ENCODE peak calls at places on chromosomes 7 and 10, in eight cellular contexts. V is CD8-positive, alpha-beta T cell; Q is lung; Z is CD4-positive, alpha-beta T cell; K is GM10248; R is nephron progenitor cell; J is fibroblast of pulmonary artery; F is A549. D is an unnamed sample.

GRCh38 chr10:24272374-24272773 is 63.4 kb downstream of the KIAA1217 start:
- DNase-seq in V (no peak), J (no peak), Z (no peak), K (no peak), F (no peak), R (no peak), Q (no peak), D (no peak)

GRCh38 chr7:111074071-111074771 is 16.7 kb upstream of the LRRN3 start:
- DNase-seq in Z (no peak), J (no peak), Q (no peak), K (peak; percentile 14), R (no peak), F (no peak), V (no peak), D (no peak)

GRCh38 chr7:80584778-80585177 is 53.7 kb upstream of the CD36 start:
- DNase-seq in K (no peak), Z (no peak), J (peak; percentile 91), V (no peak), F (no peak), R (no peak), Q (peak; percentile 40), D (no peak)

GRCh38 chr7:40538281-40538680 is 403.5 kb downstream of the SUGCT start:
- DNase-seq in Z (no peak), R (no peak), V (no peak), K (no peak), F (no peak), Q (no peak), J (peak; percentile 40), D (no peak)

GRCh38 chr10:1368772-1369171 is 312.6 kb downstream of the WDR37 start:
- DNase-seq in J (no peak), K (peak; percentile 66), R (peak; percentile 70), V (no peak), Q (no peak), Z (no peak), F (peak; percentile 64), D (no peak)

GRCh38 chr7:116763647-116764046 is 91.7 kb downstream of the MET start:
- DNase-seq in F (no peak), Q (no peak), K (no peak), R (no peak), V (no peak), Z (no peak), J (no peak), D (no peak)

GRCh38 chr10:117373848-117374505 is 1.3 kb downstream of the PDZD8 start:
- DNase-seq in V (no peak), R (peak; percentile 36), J (peak; percentile 60), Z (peak; percentile 15), K (peak; percentile 32), F (peak; percentile 33), Q (peak; percentile 49), D (no peak)

GRCh38 chr7:5596046-5596895 is 172.6 kb upstream of the TNRC18 start:
- DNase-seq in J (peak; percentile 94), F (peak; percentile 84), R (peak; percentile 70), K (peak; percentile 80), Z (peak; percentile 46), V (peak; percentile 51), Q (peak; percentile 71), D (no peak)

GRCh38 chr7:110090113-110090820 is 1000.7 kb upstream of the LRRN3 start:
- DNase-seq in R (no peak), V (no peak), Q (no peak), K (peak; percentile 18), J (peak; percentile 31), Z (no peak), F (no peak), D (no peak)

GRCh38 chr10:120262857-120263547 is 194.0 kb upstream of the PLPP4 start:
- DNase-seq in K (no peak), R (no peak), Q (no peak), J (no peak), V (no peak), F (no peak), Z (no peak), D (no peak)

GRCh38 chr7:137243741-137244140 is 99.8 kb downstream of the PTN start:
- DNase-seq in F (no peak), V (no peak), Q (no peak), Z (no peak), J (no peak), R (no peak), K (no peak), D (no peak)

GRCh38 chr10:454860-455259 is 234.6 kb downstream of the DIP2C start:
- DNase-seq in F (peak; percentile 68), K (no peak), R (no peak), Q (no peak), Z (no peak), J (peak; percentile 92), V (no peak), D (no peak)

GRCh38 chr10:116109481-116109880 is 163.5 kb downstream of the GFRA1 start:
- DNase-seq in F (no peak), V (no peak), Z (no peak), K (no peak), J (no peak), R (no peak), Q (no peak), D (no peak)

GRCh38 chr10:126905776-126906703 is 812 bp downstream of the DOCK1 start:
- DNase-seq in J (peak; percentile 31), Z (no peak), K (no peak), Q (no peak), F (peak; percentile 36), R (peak; percentile 75), V (no peak), D (no peak)

GRCh38 chr10:6738464-6738824 is 158.4 kb upstream of the PRKCQ start:
- DNase-seq in R (peak; percentile 21), K (no peak), V (no peak), Q (no peak), J (no peak), F (no peak), Z (no peak), D (no peak)

GRCh38 chr7:98362517-98362916 is 38.4 kb downstream of the BAIAP2L1 start:
- DNase-seq in Z (no peak), Q (peak; percentile 57), J (no peak), R (no peak), F (no peak), V (no peak), K (no peak), D (no peak)

GRCh38 chr10:98367626-98368451 is 47.1 kb downstream of the PYROXD2 start:
- DNase-seq in R (no peak), F (no peak), J (no peak), Z (no peak), V (no peak), Q (no peak), K (no peak), D (no peak)

GRCh38 chr7:19558527-19558926 is 150.3 kb downstream of the POLR1F start:
- DNase-seq in F (no peak), J (peak; percentile 39), Q (no peak), V (no peak), Z (no peak), K (no peak), R (no peak), D (no peak)

GRCh38 chr10:110421512-110422138 is 76.1 kb upstream of the DUSP5 start:
- DNase-seq in Q (no peak), K (no peak), J (no peak), F (no peak), R (no peak), Z (no peak), V (no peak), D (no peak)

GRCh38 chr10:122662231-122662630 is 37.4 kb downstream of the C10orf120 start:
- DNase-seq in V (no peak), F (no peak), R (no peak), Z (no peak), Q (no peak), J (no peak), K (no peak), D (no peak)
- TF ChIP-seq CTCF in V (no peak), F (no peak), R (no peak), Z (no peak), Q (no peak), J (no peak), K (no peak), D (no peak)

GRCh38 chr7:3995187-3995586 is 686.9 kb upstream of the FOXK1 start:
- DNase-seq in J (no peak), R (no peak), V (no peak), K (no peak), Z (no peak), Q (no peak), F (peak; percentile 35), D (no peak)
- TF ChIP-seq CTCF in J (no peak), R (no peak), V (no peak), K (no peak), Z (no peak), Q (no peak), F (no peak), D (no peak)

GRCh38 chr10:106401967-106402366 is 762.5 kb downstream of the SORCS1 start:
- DNase-seq in J (no peak), K (no peak), R (no peak), Z (no peak), V (no peak), Q (no peak), F (no peak), D (no peak)

GRCh38 chr10:106399112-106399511 is 765.4 kb downstream of the SORCS1 start:
- DNase-seq in Z (no peak), K (no peak), R (no peak), J (no peak), V (no peak), Q (no peak), F (no peak), D (no peak)

GRCh38 chr10:106396192-106396591 is 768.3 kb downstream of the SORCS1 start:
- DNase-seq in F (no peak), Q (no peak), R (no peak), V (no peak), J (no peak), K (no peak), Z (no peak), D (no peak)

GRCh38 chr10:106402455-106402854 is 762.1 kb downstream of the SORCS1 start:
- DNase-seq in J (no peak), R (no peak), Q (no peak), Z (no peak), F (no peak), K (no peak), V (no peak), D (no peak)

GRCh38 chr10:106401161-106401560 is 763.3 kb downstream of the SORCS1 start:
- DNase-seq in K (no peak), J (peak; percentile 56), Q (no peak), F (no peak), V (no peak), Z (no peak), R (no peak), D (no peak)
- TF ChIP-seq CTCF in K (no peak), J (peak; percentile 59), Q (no peak), F (no peak), V (no peak), Z (no peak), R (no peak), D (no peak)

DNA sequence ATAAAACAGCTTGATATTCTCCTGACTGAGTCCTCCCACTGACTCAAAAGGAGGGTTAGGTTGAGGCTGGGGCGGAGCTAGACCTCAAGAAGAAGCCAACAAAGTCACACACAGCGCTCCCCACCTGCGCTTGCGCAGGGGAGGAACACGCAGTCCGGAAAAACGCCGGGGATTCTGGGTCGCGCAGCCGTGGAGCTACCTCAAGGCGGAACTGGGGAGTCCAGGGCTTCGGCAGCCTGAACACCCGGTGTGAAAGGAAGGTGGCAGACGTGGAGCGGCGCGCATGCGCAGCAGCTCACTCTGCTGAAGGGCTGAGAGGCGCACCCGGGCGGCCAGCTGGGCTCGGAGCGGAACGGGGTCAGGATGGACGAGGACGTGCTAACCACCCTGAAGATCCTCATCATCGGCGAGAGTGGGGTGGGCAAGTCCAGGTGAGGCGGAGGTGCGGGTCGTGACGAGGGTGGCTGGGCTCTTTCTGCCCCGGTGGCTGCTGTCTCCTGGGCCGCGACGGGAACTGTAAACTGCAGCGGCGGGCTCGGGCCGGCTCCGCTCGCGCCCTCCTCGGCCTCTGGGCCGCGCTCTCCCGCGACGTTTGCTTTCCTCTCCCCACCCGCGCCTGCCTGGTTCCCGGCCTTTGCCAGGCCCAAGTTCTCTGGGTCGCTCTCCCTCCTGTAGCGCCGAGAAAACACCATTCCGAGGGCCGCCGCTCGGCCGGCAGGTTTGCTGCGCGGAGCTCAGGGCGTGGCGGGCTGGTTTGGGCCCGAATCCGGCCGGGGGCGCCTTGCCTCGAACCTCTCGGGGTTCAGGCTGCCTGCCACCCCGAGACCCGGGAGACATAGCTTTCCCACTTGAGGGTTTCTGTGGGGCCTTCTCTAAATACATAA is at the start of gene RAB18:
- DNase-seq in K (peak; percentile 95), Z (peak; percentile 98), Q (peak; percentile 99), V (peak; percentile 97), F (peak; percentile 90), R (peak; percentile 95), J (peak; percentile 99), D (peak; percentile 93)
- TF ChIP-seq CTCF in K (no peak), Z (no peak), Q (no peak), V (no peak), F (no peak), R (no peak), J (no peak), D (no peak)